ENCODE peak calls at places on chromosomes 16 and 17, in six cellular contexts. Y is A549, O is left ventricle myocardium inferior, S is upper lobe of right lung, N is iPS DF 6.9, J is body of pancreas. L is an unnamed sample. For H3K4me1, the result is how much of the 10 kb centered on the place peaks cover.

GRCh38 chr17:76734080-76734840 is 2.9 kb downstream of the SRSF2 start:
- DNase-seq in N (no peak), Y (peak), S (no peak), O (no peak), J (no peak), L (no peak)

GRCh38 chr16:58678716-58679115 is 5.9 kb downstream of the SLC38A7 start:
- DNase-seq in J (no peak), N (no peak), S (no peak), O (peak), Y (peak), L (no peak)

GRCh38 chr17:10681866-10682446 is 15.4 kb downstream of the SCO1 start:
- DNase-seq in J (no peak), S (no peak), N (no peak), Y (no peak), O (no peak), L (no peak)

GRCh38 chr17:52465407-52465806 is 306.9 kb upstream of the CA10 start:
- DNase-seq in J (no peak), N (no peak), S (no peak), Y (no peak), O (no peak), L (no peak)

GRCh38 chr16:89531821-89532526 is 23.8 kb downstream of the SPG7 start:
- DNase-seq in N (no peak), S (no peak), O (no peak), Y (no peak), J (no peak), L (no peak)

GRCh38 chr17:68324114-68324513 is 32.8 kb downstream of the ARSG start:
- DNase-seq in O (no peak), N (no peak), J (no peak), Y (no peak), S (no peak), L (no peak)

GRCh38 chr17:81553616-81554181 is 1.5 kb upstream of the FAAP100 start:
- DNase-seq in Y (peak), O (no peak), S (no peak), N (no peak), J (peak), L (peak)

GRCh38 chr17:2259769-2260536 is 43.6 kb downstream of the SMG6 start:
- DNase-seq in Y (no peak), O (no peak), J (no peak), S (no peak), N (no peak), L (no peak)

GRCh38 chr16:53600076-53600475 is 97.1 kb upstream of the AKTIP start:
- DNase-seq in J (no peak), O (no peak), S (no peak), Y (no peak), N (no peak), L (no peak)

GRCh38 chr17:79684132-79684985 is 46.4 kb upstream of the ENPP7 start:
- DNase-seq in J (no peak), O (peak), Y (no peak), N (no peak), S (no peak), L (no peak)

GRCh38 chr16:55686671-55687070 is 30.9 kb downstream of the SLC6A2 start:
- DNase-seq in Y (no peak), S (no peak), J (no peak), N (no peak), O (no peak), L (no peak)

DNA sequence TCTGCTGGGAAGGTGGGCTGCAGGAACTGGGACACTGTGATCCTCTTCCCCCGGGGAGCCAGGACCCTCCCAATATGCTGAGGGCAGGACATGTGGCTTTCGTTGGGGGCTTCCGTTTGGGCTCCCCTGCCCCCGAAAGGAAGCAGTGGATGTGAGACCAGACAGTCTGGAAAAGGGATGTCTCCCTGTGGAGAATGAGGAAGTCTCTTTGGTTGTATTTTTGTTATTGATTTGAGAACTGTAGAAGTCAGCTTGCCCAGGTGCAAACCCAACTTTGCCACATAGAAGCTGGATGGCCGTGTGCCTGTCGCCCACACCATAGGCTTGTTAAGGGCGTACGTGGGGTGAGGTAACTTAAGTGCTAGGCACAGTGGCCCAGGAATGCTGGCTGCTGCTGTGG is 18.8 kb downstream of the LLGL2 start:
- DNase-seq in J (no peak), S (no peak), O (no peak), Y (no peak), N (no peak), L (no peak)
- H3K27ac ChIP-seq in J (peak), S (no peak), O (no peak), Y (no peak), N (no peak), L (no peak)

GRCh38 chr16:46885960-46886763 is 2.0 kb downstream of the GPT2 start:
- DNase-seq in O (no peak), J (peak), Y (no peak), N (no peak), S (peak), L (no peak)

GRCh38 chr16:46882940-46883307 is 1.2 kb upstream of the GPT2 start:
- DNase-seq in S (no peak), Y (no peak), J (no peak), O (no peak), N (no peak), L (no peak)

GRCh38 chr16:46883690-46884512 is at the start of gene GPT2:
- DNase-seq in Y (peak), S (peak), J (peak), O (peak), N (peak), L (peak)

GRCh38 chr16:46883353-46883689 is 841 bp upstream of the GPT2 start:
- DNase-seq in J (no peak), N (no peak), S (no peak), Y (no peak), O (no peak), L (no peak)

GRCh38 chr16:46884513-46885293 is 541 bp downstream of the GPT2 start:
- DNase-seq in Y (no peak), J (peak), S (no peak), N (no peak), O (no peak), L (peak)
- H3K4me1 ChIP-seq in Y (under half), J (half or more), S (under half), N (under half), O (under half), L (under half)

GRCh38 chr17:29568331-29569244 is at the start of gene TP53I13:
- DNase-seq in N (no peak), O (peak), J (peak), Y (peak), S (peak), L (peak)
- H3K27ac ChIP-seq in N (no peak), O (peak), J (peak), Y (peak), S (peak), L (peak)

GRCh38 chr16:66523861-66524354 is 26.0 kb downstream of the TK2 start:
- DNase-seq in O (no peak), J (no peak), S (no peak), Y (no peak), N (no peak), L (no peak)
- H3K4me1 ChIP-seq in O (half or more), J (under half), S (half or more), Y (under half), N (under half), L (under half)

GRCh38 chr16:22198547-22199293 is 7.4 kb upstream of the EEF2K start:
- DNase-seq in O (no peak), J (no peak), Y (peak), N (no peak), S (no peak), L (peak)
- H3K27ac ChIP-seq in O (peak), J (peak), Y (peak), N (no peak), S (peak), L (peak)

GRCh38 chr17:77882040-77882439 is 76.5 kb upstream of the TNRC6C start:
- DNase-seq in O (no peak), J (no peak), N (no peak), Y (no peak), S (no peak), L (peak)

GRCh38 chr17:77881545-77881944 is 77.0 kb upstream of the TNRC6C start:
- DNase-seq in S (peak), Y (no peak), O (peak), J (peak), N (no peak), L (peak)

GRCh38 chr17:77879226-77879895 is 79.1 kb upstream of the TNRC6C start:
- DNase-seq in S (no peak), Y (no peak), N (no peak), O (no peak), J (no peak), L (peak)

GRCh38 chr17:77879896-77880280 is 78.6 kb upstream of the TNRC6C start:
- DNase-seq in S (no peak), N (no peak), J (no peak), Y (no peak), O (no peak), L (peak)

GRCh38 chr17:77880702-77881450 is 77.6 kb upstream of the TNRC6C start:
- DNase-seq in J (no peak), O (no peak), S (no peak), Y (no peak), N (no peak), L (peak)
- H3K4me1 ChIP-seq in J (under half), O (under half), S (under half), Y (under half), N (under half), L (under half)

DNA sequence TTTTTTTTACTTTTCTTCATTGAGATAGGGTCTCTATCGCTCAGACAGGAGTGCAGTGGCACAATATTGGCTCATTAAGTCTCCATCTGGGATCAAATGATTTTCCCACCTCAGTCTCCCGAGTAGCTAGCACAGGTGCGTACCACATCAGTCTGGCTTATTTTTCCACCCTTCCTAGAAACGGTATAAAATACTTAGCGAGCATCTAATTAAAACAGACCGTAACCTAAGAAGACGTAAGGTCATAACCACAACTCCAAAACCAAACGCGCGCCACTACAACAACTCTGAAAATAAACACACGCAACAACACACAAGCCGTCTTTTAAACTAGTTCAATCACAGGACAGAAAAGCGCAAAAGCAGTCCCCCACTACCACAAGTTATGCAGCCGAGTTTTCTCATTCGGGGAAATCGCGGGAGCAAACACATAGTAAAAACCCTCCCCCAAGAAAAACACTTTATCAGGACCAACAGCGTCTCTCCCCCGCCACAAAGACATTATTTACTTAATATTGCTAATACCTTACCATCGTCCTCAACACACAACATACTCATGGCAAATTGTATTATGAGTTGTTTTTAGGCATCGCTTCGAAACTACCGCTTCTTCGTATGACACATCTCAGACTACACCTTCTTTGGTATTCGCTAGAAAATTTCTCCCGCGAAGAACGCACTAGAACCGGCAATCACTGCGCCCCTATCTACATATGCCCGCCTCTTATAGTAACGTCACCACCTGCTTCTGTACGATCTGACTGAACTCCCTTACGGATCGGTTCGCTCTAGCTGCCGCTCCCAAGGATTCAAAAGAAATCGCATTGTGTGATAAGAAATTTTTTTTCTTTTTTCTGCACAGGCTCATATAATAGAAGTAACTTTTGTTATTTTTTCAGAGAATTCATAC is 32.8 kb downstream of the TEX14 start:
- DNase-seq in S (peak), J (peak), O (peak), Y (peak), N (peak), L (peak)
- H3K27ac ChIP-seq in S (peak), J (peak), O (peak), Y (peak), N (no peak), L (peak)

L was measured in right cardiac atrium.